ENCODE peak calls at places on chromosomes 3 and 15, in nine cellular contexts. M, J, Y, G, B, V, Z, R and W are unnamed samples. For H3K4me1, the result is how much of the 10 kb centered on the place peaks cover.

GRCh38 chr3:46163551-46163981 is 44.5 kb downstream of the CCR1 start:
- DNase-seq in Z (no peak), V (no peak), J (peak), R (no peak), G (no peak), M (no peak), B (no peak), Y (peak), W (no peak)

GRCh38 chr15:39429898-39430357 is 151.0 kb upstream of the THBS1 start:
- DNase-seq in B (peak), V (no peak), J (no peak), G (no peak), Y (peak), M (no peak), R (no peak), Z (no peak), W (no peak)

GRCh38 chr3:43388909-43389308 is 102.6 kb downstream of the SNRK start:
- DNase-seq in R (no peak), J (no peak), V (no peak), Y (no peak), G (no peak), B (no peak), Z (no peak), M (no peak), W (no peak)

GRCh38 chr15:41022487-41023090 is 69.3 kb downstream of the CHAC1 start:
- DNase-seq in J (peak), B (peak), V (peak), M (no peak), Z (no peak), Y (peak), R (no peak), G (no peak), W (no peak)

GRCh38 chr15:55254916-55255679 is 34.5 kb downstream of the RAB27A start:
- DNase-seq in J (no peak), Y (no peak), G (no peak), Z (no peak), R (no peak), B (no peak), M (no peak), V (no peak), W (no peak)

GRCh38 chr15:81225161-81225671 is 28.5 kb downstream of the IL16 start:
- DNase-seq in J (no peak), V (peak), Y (no peak), Z (peak), M (peak), B (no peak), R (peak), G (no peak), W (no peak)

GRCh38 chr3:72738752-72739520 is 109.3 kb downstream of the SHQ1 start:
- DNase-seq in R (no peak), V (peak), Z (peak), Y (peak), B (peak), G (no peak), J (no peak), M (peak), W (no peak)

GRCh38 chr3:134281912-134282658 is 31.4 kb upstream of the RYK start:
- DNase-seq in R (no peak), V (no peak), M (no peak), B (no peak), Y (no peak), J (no peak), G (no peak), Z (no peak), W (no peak)

GRCh38 chr15:62287066-62287857 is 122.2 kb upstream of the C2CD4B start:
- DNase-seq in V (no peak), Z (no peak), R (no peak), M (no peak), B (no peak), J (no peak), Y (peak), G (no peak), W (no peak)

GRCh38 chr3:42490243-42490642 is 12.2 kb upstream of the VIPR1 start:
- DNase-seq in G (no peak), R (peak), V (no peak), Z (peak), J (peak), M (peak), Y (no peak), B (peak), W (no peak)

GRCh38 chr3:36729204-36730056 is 34.9 kb downstream of the DCLK3 start:
- DNase-seq in M (no peak), Y (peak), V (no peak), G (no peak), Z (no peak), B (peak), J (peak), R (no peak), W (no peak)

GRCh38 chr3:72461787-72462186 is 386.5 kb downstream of the SHQ1 start:
- DNase-seq in Y (no peak), M (peak), J (no peak), V (no peak), G (no peak), R (no peak), Z (peak), B (no peak), W (peak)

GRCh38 chr3:17157713-17158112 is 273.0 kb downstream of the PLCL2 start:
- DNase-seq in R (no peak), B (no peak), G (no peak), Y (no peak), Z (no peak), J (no peak), M (no peak), V (peak), W (no peak)

GRCh38 chr3:190538288-190538687 is 24.4 kb downstream of the IL1RAP start:
- DNase-seq in G (no peak), B (no peak), M (no peak), J (no peak), Z (no peak), Y (no peak), V (no peak), R (no peak), W (no peak)

GRCh38 chr3:52286777-52287110 is 884 bp upstream of the GLYCTK start:
- DNase-seq in M (peak), R (peak), J (no peak), G (no peak), Z (no peak), B (no peak), V (no peak), Y (no peak), W (peak)

GRCh38 chr3:74139648-74140047 is 474.8 kb downstream of the CNTN3 start:
- DNase-seq in V (no peak), M (no peak), J (no peak), R (no peak), G (no peak), Y (peak), Z (no peak), B (no peak), W (no peak)

GRCh38 chr3:132659000-132659369 is 624 bp downstream of the ACAD11 start:
- DNase-seq in M (no peak), J (no peak), R (no peak), G (no peak), B (no peak), Y (no peak), Z (no peak), V (peak), W (no peak)

GRCh38 chr15:95105229-95105628 is 873.9 kb downstream of the MCTP2 start:
- DNase-seq in J (no peak), Y (peak), R (no peak), Z (no peak), V (no peak), G (no peak), M (no peak), B (no peak), W (no peak)

GRCh38 chr3:126343675-126344074 is 13.5 kb downstream of the KLF15 start:
- DNase-seq in Z (peak), G (no peak), J (no peak), R (peak), Y (no peak), V (peak), B (no peak), M (peak), W (peak)

GRCh38 chr3:69671082-69671952 is 67.9 kb upstream of the MITF start:
- DNase-seq in M (no peak), B (peak), Y (peak), J (peak), R (no peak), Z (peak), G (no peak), V (peak), W (no peak)

GRCh38 chr15:80234883-80235282 is 17.1 kb downstream of the CTXND1 start:
- DNase-seq in R (no peak), Z (no peak), Y (peak), V (peak), B (peak), J (peak), M (no peak), G (no peak), W (no peak)

GRCh38 chr15:57527382-57528091 is 64.2 kb upstream of the MYZAP start:
- DNase-seq in M (no peak), J (peak), Z (no peak), Y (peak), B (peak), G (no peak), V (peak), R (no peak), W (no peak)

GRCh38 chr3:100910986-100911385 is 82.2 kb downstream of the ABI3BP start:
- DNase-seq in Z (no peak), Y (no peak), B (no peak), J (no peak), M (no peak), V (no peak), G (no peak), R (no peak), W (no peak)

GRCh38 chr15:40702077-40702476 is 7.1 kb downstream of the RAD51 start:
- DNase-seq in R (no peak), V (no peak), Z (no peak), Y (peak), J (no peak), B (peak), G (no peak), M (no peak), W (no peak)

GRCh38 chr3:46353639-46354410 is at the start of gene CCR2:
- DNase-seq in J (no peak), Z (no peak), Y (no peak), R (no peak), M (no peak), V (no peak), B (no peak), G (no peak), W (no peak)

GRCh38 chr15:80154336-80154735 is 1.5 kb downstream of the FAH start:
- DNase-seq in G (no peak), V (peak), B (no peak), Z (no peak), M (no peak), J (no peak), R (no peak), Y (peak), W (no peak)

GRCh38 chr15:62472616-62473299 is 307.7 kb upstream of the C2CD4B start:
- DNase-seq in V (no peak), Y (no peak), Z (peak), G (no peak), B (no peak), J (no peak), M (no peak), R (peak), W (no peak)

GRCh38 chr3:180913582-180914404 is 1.3 kb downstream of the FXR1 start:
- DNase-seq in Y (peak), R (no peak), M (no peak), B (peak), V (no peak), J (no peak), G (no peak), Z (no peak), W (no peak)

GRCh38 chr3:135803291-135803690 is 162.2 kb upstream of the PPP2R3A start:
- DNase-seq in R (no peak), G (no peak), Y (no peak), Z (no peak), B (no peak), J (no peak), V (no peak), M (no peak), W (no peak)

GRCh38 chr3:38219609-38220197 is 45.9 kb upstream of the SLC22A13 start:
- DNase-seq in R (no peak), M (no peak), Z (no peak), J (no peak), V (no peak), G (no peak), Y (no peak), B (no peak), W (no peak)

GRCh38 chr3:174436367-174436766 is 422.8 kb upstream of the NAALADL2 start:
- DNase-seq in Y (peak), J (no peak), V (no peak), G (no peak), R (no peak), B (no peak), M (no peak), Z (no peak), W (no peak)

DNA sequence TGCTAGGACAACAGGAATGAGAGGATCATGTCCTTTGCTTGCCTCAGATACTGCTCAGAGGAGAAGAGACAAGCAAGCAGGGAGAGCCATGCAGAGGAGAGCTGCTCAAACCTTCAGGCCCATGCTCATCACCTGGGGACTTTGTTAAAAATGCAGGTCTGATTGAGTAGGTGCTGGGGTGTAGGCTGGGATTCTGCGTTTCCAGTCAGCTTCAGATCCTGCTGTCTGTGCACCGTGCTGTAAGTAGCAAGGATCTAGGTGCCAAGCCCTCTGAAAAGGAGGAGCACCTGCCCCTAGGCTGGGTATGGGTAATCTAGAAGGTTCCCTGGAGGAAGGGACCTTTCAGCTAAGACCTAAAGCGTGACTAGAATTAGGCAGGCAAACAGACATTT is 7.3 kb downstream of the FLNB start:
- DNase-seq in R (no peak), B (no peak), G (no peak), M (no peak), Y (no peak), J (no peak), V (no peak), Z (no peak), W (no peak)
- H3K4me1 ChIP-seq in R (under half), B (half or more), G (under half), M (under half), Y (under half), J (under half), V (half or more), Z (half or more), W (under half)

DNA sequence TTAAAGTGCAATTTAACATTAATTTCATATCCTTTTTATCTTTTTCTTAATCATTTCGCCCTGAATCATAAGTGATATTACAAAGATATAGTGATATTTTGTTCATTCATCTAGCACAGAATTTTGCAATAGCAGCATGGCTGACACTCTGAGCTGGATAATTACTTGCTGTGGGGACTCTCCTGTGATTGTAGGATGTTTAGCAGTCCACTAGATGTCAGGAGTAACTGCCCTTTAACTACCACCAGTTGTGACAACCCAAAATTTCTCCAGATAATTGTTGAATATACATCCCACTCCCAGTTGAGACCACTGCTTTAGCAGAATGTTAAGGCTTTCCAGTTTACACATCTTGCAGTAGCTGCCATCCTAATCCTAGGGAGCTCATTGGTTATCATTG is 196.8 kb upstream of the MBNL1 start:
- DNase-seq in B (peak), M (no peak), J (peak), G (no peak), V (peak), R (no peak), Y (peak), Z (no peak), W (no peak)
- TF ChIP-seq CTCF in B (peak), M (peak), J (peak), G (peak), V (no peak), R (peak), Y (peak), Z (peak), W (no peak)

GRCh38 chr3:35653347-35653746 is 14.0 kb downstream of the ARPP21 start:
- DNase-seq in J (no peak), V (no peak), M (no peak), Z (no peak), Y (no peak), B (no peak), G (no peak), R (no peak), W (no peak)
- H3K4me1 ChIP-seq in J (under half), V (under half), M (under half), Z (under half), Y (under half), B (under half), G (under half), R (under half), W (under half)

GRCh38 chr3:187360523-187361060 is 7.6 kb upstream of the RTP4 start:
- DNase-seq in B (no peak), J (no peak), V (no peak), Y (no peak), R (no peak), G (no peak), Z (no peak), M (no peak), W (no peak)

GRCh38 chr3:187361835-187362234 is 6.3 kb upstream of the RTP4 start:
- DNase-seq in V (no peak), M (no peak), Z (no peak), R (no peak), J (no peak), Y (no peak), B (no peak), G (no peak), W (no peak)

GRCh38 chr3:187360087-187360486 is 8.1 kb upstream of the RTP4 start:
- DNase-seq in V (no peak), Y (no peak), Z (no peak), G (no peak), R (no peak), B (no peak), M (no peak), J (no peak), W (no peak)
- TF ChIP-seq CTCF in V (no peak), Y (no peak), Z (no peak), G (no peak), R (no peak), B (no peak), M (no peak), J (no peak), W (no peak)

GRCh38 chr15:67116742-67117141 is 51.3 kb downstream of the SMAD3 start:
- DNase-seq in G (no peak), J (no peak), R (no peak), M (no peak), V (no peak), Y (no peak), Z (no peak), B (peak), W (no peak)
- H3K4me1 ChIP-seq in G (half or more), J (half or more), R (under half), M (half or more), V (under half), Y (half or more), Z (half or more), B (half or more), W (under half)

GRCh38 chr3:53500165-53500777 is 5.9 kb downstream of the CACNA1D start:
- DNase-seq in R (no peak), Y (no peak), J (no peak), B (no peak), V (no peak), M (no peak), G (no peak), Z (no peak), W (no peak)

GRCh38 chr3:53501203-53501602 is 6.8 kb downstream of the CACNA1D start:
- DNase-seq in M (no peak), B (no peak), J (no peak), Y (peak), Z (no peak), V (no peak), R (no peak), G (no peak), W (no peak)

GRCh38 chr3:53496984-53497383 is 2.6 kb downstream of the CACNA1D start:
- DNase-seq in G (no peak), B (no peak), Z (no peak), V (no peak), R (no peak), J (no peak), M (no peak), Y (no peak), W (no peak)

GRCh38 chr3:53495518-53496501 is 1.4 kb downstream of the CACNA1D start:
- DNase-seq in R (no peak), J (no peak), G (no peak), M (no peak), Y (no peak), V (no peak), B (no peak), Z (no peak), W (peak)

GRCh38 chr3:53498993-53499641 is 4.7 kb downstream of the CACNA1D start:
- DNase-seq in J (no peak), G (no peak), M (no peak), Z (no peak), R (no peak), Y (no peak), B (no peak), V (no peak), W (no peak)
- TF ChIP-seq CTCF in J (peak), G (no peak), M (no peak), Z (no peak), R (no peak), Y (no peak), B (no peak), V (no peak), W (no peak)